ENCODE peak calls at places on chromosomes 2 and 18, in four cellular contexts. K is breast epithelium; F is stimulated activated CD8-positive, alpha-beta memory T cell treated with anti-CD3 and anti-CD28 coated beads, Interleukin-12 subunit alpha, Interleukin-12 subunit beta, amount 100 ng/mL, for 1 hour; E is right atrium auricular region. W is an unnamed sample.

GRCh38 chr2:188481474-188481873 is 189.8 kb downstream of the GULP1 start:
- DNase-seq in K (no peak), F (no peak), E (no peak), W (no peak)

GRCh38 chr18:62249478-62250097 is 62.5 kb downstream of the RELCH start:
- DNase-seq in K (peak), F (peak), E (peak), W (peak)

GRCh38 chr2:18651842-18652774 is 62.7 kb upstream of the NT5C1B start:
- DNase-seq in K (no peak), F (no peak), E (no peak), W (peak)

GRCh38 chr2:137910641-137911040 is 53.6 kb upstream of the HNMT start:
- DNase-seq in K (no peak), F (no peak), E (no peak), W (no peak)

GRCh38 chr2:211093743-211094303 is 537.4 kb downstream of the CPS1 start:
- DNase-seq in K (no peak), F (no peak), E (no peak), W (no peak)

GRCh38 chr2:125630377-125630776 is 1025.6 kb upstream of the GYPC start:
- DNase-seq in K (no peak), F (no peak), E (no peak), W (no peak)

GRCh38 chr2:12501469-12502147 is 215.1 kb upstream of the TRIB2 start:
- DNase-seq in K (no peak), F (peak), E (peak), W (peak)

GRCh38 chr2:182043861-182044260 is 58.2 kb downstream of the PPP1R1C start:
- DNase-seq in K (no peak), F (no peak), E (no peak), W (no peak)

GRCh38 chr2:66428986-66429612 is 5.8 kb upstream of the MEIS1 start:
- DNase-seq in K (no peak), F (no peak), E (no peak), W (no peak)

GRCh38 chr2:105085525-105085924 is 47.7 kb downstream of the MRPS9 start:
- DNase-seq in K (no peak), F (no peak), E (no peak), W (no peak)

GRCh38 chr2:165455940-165456479 is 13.5 kb upstream of the CSRNP3 start:
- DNase-seq in K (no peak), F (no peak), E (no peak), W (no peak)

GRCh38 chr2:56008661-56009411 is 85.3 kb upstream of the EFEMP1 start:
- DNase-seq in K (peak), F (no peak), E (peak), W (peak)

GRCh38 chr2:30866974-30867373 is 59.7 kb upstream of the CAPN13 start:
- DNase-seq in K (no peak), F (no peak), E (no peak), W (no peak)

GRCh38 chr2:227703961-227704360 is 13.9 kb downstream of the SLC19A3 start:
- DNase-seq in K (no peak), F (no peak), E (no peak), W (peak)

GRCh38 chr2:69911985-69912563 is 2.8 kb upstream of the MXD1 start:
- DNase-seq in K (no peak), F (no peak), E (no peak), W (no peak)

GRCh38 chr2:101974663-101975062 is 17.1 kb upstream of the IL1R2 start:
- DNase-seq in K (no peak), F (no peak), E (no peak), W (peak)

GRCh38 chr18:79507076-79507545 is 111.4 kb downstream of the NFATC1 start:
- DNase-seq in K (peak), F (no peak), E (peak), W (no peak)

GRCh38 chr2:73036779-73037165 is 34.7 kb downstream of the SFXN5 start:
- DNase-seq in K (no peak), F (no peak), E (no peak), W (no peak)

GRCh38 chr2:147937744-147938349 is 82.7 kb downstream of the ORC4 start:
- DNase-seq in K (no peak), F (no peak), E (no peak), W (peak)

GRCh38 chr2:230012242-230012884 is 56.4 kb downstream of the SLC16A14 start:
- DNase-seq in K (no peak), F (no peak), E (no peak), W (no peak)

GRCh38 chr2:119862127-119862889 is 102.6 kb downstream of the PTPN4 start:
- DNase-seq in K (no peak), F (no peak), E (no peak), W (no peak)

GRCh38 chr2:56687169-56687568 is 503.4 kb downstream of the CCDC85A start:
- DNase-seq in K (no peak), F (no peak), E (no peak), W (peak)

GRCh38 chr2:121075006-121075545 is 209.9 kb downstream of the TFCP2L1 start:
- DNase-seq in K (no peak), F (no peak), E (no peak), W (peak)

GRCh38 chr2:240965296-240965904 is 33.0 kb upstream of the SNED1 start:
- DNase-seq in K (no peak), F (no peak), E (no peak), W (peak)

GRCh38 chr2:60552851-60553495 is 481 bp downstream of the BCL11A start:
- DNase-seq in K (no peak), F (no peak), E (no peak), W (no peak)

GRCh38 chr2:158953454-158953853 is 15.0 kb upstream of the TANC1 start:
- DNase-seq in K (no peak), F (no peak), E (no peak), W (peak)

W was measured in NCI-H226.